ENCODE peak calls at places on chromosomes 11 and 22, in five cellular contexts. A, G, F, E and I are unnamed samples.

GRCh38 chr11:131038597-131038996 is 122.3 kb upstream of the SNX19 start:
- DNase-seq in A (no peak), G (peak), F (no peak), E (no peak), I (peak)

GRCh38 chr22:46090051-46090591 is 60.2 kb upstream of the PPARA start:
- DNase-seq in A (no peak), G (no peak), F (no peak), E (no peak), I (no peak)

GRCh38 chr11:47130541-47130940 is 46.1 kb downstream of the ARFGAP2 start:
- DNase-seq in A (no peak), G (no peak), F (no peak), E (no peak), I (no peak)

GRCh38 chr11:3127706-3128355 is 37.3 kb downstream of the OSBPL5 start:
- DNase-seq in A (no peak), G (no peak), F (no peak), E (no peak), I (no peak)

GRCh38 chr11:36510567-36511020 is 522 bp upstream of the TRAF6 start:
- DNase-seq in A (no peak), G (peak), F (no peak), E (no peak), I (no peak)

GRCh38 chr11:36273110-36273509 is 16.1 kb downstream of the COMMD9 start:
- DNase-seq in A (no peak), G (peak), F (no peak), E (no peak), I (no peak)

GRCh38 chr22:26322179-26322905 is 106.7 kb upstream of the ASPHD2 start:
- DNase-seq in A (peak), G (peak), F (peak), E (peak), I (peak)

GRCh38 chr11:117836077-117836960 is 11.8 kb upstream of the FXYD2 start:
- DNase-seq in A (no peak), G (no peak), F (no peak), E (no peak), I (no peak)

GRCh38 chr11:23727821-23728220 is 769.0 kb upstream of the LUZP2 start:
- DNase-seq in A (peak), G (peak), F (no peak), E (peak), I (peak)

GRCh38 chr11:107490836-107491235 is 33.2 kb upstream of the CWF19L2 start:
- DNase-seq in A (no peak), G (no peak), F (no peak), E (no peak), I (no peak)

GRCh38 chr22:41848468-41848867 is 15.6 kb downstream of the SREBF2 start:
- DNase-seq in A (no peak), G (no peak), F (no peak), E (no peak), I (no peak)

GRCh38 chr11:64695548-64695947 is 27.4 kb downstream of the NRXN2 start:
- DNase-seq in A (no peak), G (no peak), F (no peak), E (no peak), I (no peak)

GRCh38 chr11:17643506-17644405 is 75.6 kb upstream of the MYOD1 start:
- DNase-seq in A (no peak), G (no peak), F (no peak), E (no peak), I (no peak)

GRCh38 chr11:44611687-44612437 is 46.4 kb downstream of the CD82 start:
- DNase-seq in A (no peak), G (no peak), F (no peak), E (no peak), I (no peak)

DNA sequence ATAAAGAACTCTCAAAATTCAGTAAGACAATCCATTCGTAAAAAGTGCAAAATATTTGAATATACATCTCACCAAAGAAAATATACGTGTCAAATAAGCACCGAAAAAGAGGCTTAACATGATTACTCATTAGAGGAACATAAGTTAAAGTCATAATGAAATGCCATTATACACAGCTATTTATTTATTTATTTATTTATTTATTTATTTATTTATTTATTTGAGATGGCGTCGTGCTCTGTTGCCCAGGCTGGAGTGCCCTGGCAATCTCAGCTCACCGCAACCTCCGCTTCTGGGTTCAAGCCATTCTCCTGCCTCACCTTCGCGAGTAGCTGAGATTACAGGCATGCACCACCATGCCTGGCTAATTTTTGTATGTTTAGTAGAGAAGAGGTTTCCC is 203.6 kb upstream of the UBASH3B start:
- DNase-seq in A (no peak), G (no peak), F (no peak), E (no peak), I (no peak)
- H3K4me3 ChIP-seq in A (no peak), G (no peak), F (no peak), E (no peak), I (no peak)

GRCh38 chr11:74018331-74019005 is 9.6 kb upstream of the UCP3 start:
- DNase-seq in A (peak), G (peak), F (peak), E (peak), I (peak)
- H3K4me3 ChIP-seq in A (no peak), G (no peak), F (no peak), E (no peak), I (no peak)

GRCh38 chr11:124483422-124483821 is 37.9 kb upstream of the OR8B8 start:
- DNase-seq in A (no peak), G (no peak), F (no peak), E (no peak), I (no peak)

GRCh38 chr11:124482362-124483147 is 37.1 kb upstream of the OR8B8 start:
- DNase-seq in A (no peak), G (peak), F (no peak), E (no peak), I (peak)

GRCh38 chr11:124481365-124482323 is 36.1 kb upstream of the OR8B8 start:
- DNase-seq in A (peak), G (peak), F (no peak), E (peak), I (peak)
- H3K4me3 ChIP-seq in A (peak), G (peak), F (peak), E (peak), I (peak)

DNA sequence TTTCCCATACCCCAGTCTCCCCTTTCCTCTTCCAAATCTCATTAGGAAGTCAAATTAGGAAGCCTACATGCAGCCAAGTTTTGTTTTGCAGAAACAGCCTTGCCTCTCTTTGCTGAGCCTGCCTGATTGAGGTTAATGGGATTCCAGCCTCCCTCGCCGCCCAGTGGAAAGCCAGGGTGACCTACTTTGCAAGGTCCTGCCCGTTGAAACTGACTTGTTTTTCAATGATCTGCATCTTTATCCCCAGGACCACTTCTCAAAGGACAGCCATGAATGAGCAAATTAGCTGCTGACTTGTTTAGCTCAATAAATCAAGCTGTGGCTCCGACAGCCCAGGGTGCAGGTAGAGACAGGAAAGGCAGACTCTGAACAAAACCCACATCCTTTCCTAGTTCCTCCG is 110.4 kb downstream of the RRAS2 start:
- DNase-seq in A (no peak), G (no peak), F (no peak), E (no peak), I (no peak)
- H3K4me3 ChIP-seq in A (no peak), G (no peak), F (no peak), E (no peak), I (no peak)